ENCODE peak calls at places on chromosomes 7 and 10, in six cellular contexts. One of them, this sample, is unnamed.

GRCh38 chr10:124221356-124222297 is 128.2 kb upstream of the CHST15 start:
- DNase-seq in CD4-positive, alpha-beta T cell: no peak
- DNase-seq in NB4: no peak
- DNase-seq in aorta: peak; percentile 57
- DNase-seq in activated CD4-positive, CD25-positive, alpha-beta regulatory T cell treated with anti-CD3 and anti-CD28 coated beads, Interleukin-2, amount 50 U/mL, for 16 hours: no peak
- DNase-seq in activated CD8-positive, alpha-beta memory T cell treated with anti-CD3 and anti-CD28 coated beads for 4 hours: no peak
- DNase-seq in this sample: no peak

GRCh38 chr10:51743146-51743545 is 43.8 kb upstream of the CSTF2T start:
- DNase-seq in CD4-positive, alpha-beta T cell: no peak
- DNase-seq in activated CD4-positive, CD25-positive, alpha-beta regulatory T cell treated with anti-CD3 and anti-CD28 coated beads, Interleukin-2, amount 50 U/mL, for 16 hours: no peak
- DNase-seq in aorta: no peak
- DNase-seq in activated CD8-positive, alpha-beta memory T cell treated with anti-CD3 and anti-CD28 coated beads for 4 hours: no peak
- DNase-seq in NB4: peak; percentile 4
- DNase-seq in this sample: no peak

GRCh38 chr7:69598487-69599148 is 343 bp downstream of the AUTS2 start:
- DNase-seq in activated CD4-positive, CD25-positive, alpha-beta regulatory T cell treated with anti-CD3 and anti-CD28 coated beads, Interleukin-2, amount 50 U/mL, for 16 hours: no peak
- DNase-seq in aorta: no peak
- DNase-seq in NB4: peak; percentile 78
- DNase-seq in CD4-positive, alpha-beta T cell: no peak
- DNase-seq in activated CD8-positive, alpha-beta memory T cell treated with anti-CD3 and anti-CD28 coated beads for 4 hours: no peak
- DNase-seq in this sample: no peak

GRCh38 chr10:60387531-60387930 is 2.1 kb downstream of the ANK3 start:
- DNase-seq in NB4: no peak
- DNase-seq in activated CD8-positive, alpha-beta memory T cell treated with anti-CD3 and anti-CD28 coated beads for 4 hours: no peak
- DNase-seq in CD4-positive, alpha-beta T cell: no peak
- DNase-seq in aorta: no peak
- DNase-seq in activated CD4-positive, CD25-positive, alpha-beta regulatory T cell treated with anti-CD3 and anti-CD28 coated beads, Interleukin-2, amount 50 U/mL, for 16 hours: no peak
- DNase-seq in this sample: no peak

GRCh38 chr7:90347759-90348158 is 1.2 kb downstream of the GTPBP10 start:
- DNase-seq in NB4: peak; percentile 55
- DNase-seq in aorta: no peak
- DNase-seq in CD4-positive, alpha-beta T cell: no peak
- DNase-seq in activated CD8-positive, alpha-beta memory T cell treated with anti-CD3 and anti-CD28 coated beads for 4 hours: no peak
- DNase-seq in activated CD4-positive, CD25-positive, alpha-beta regulatory T cell treated with anti-CD3 and anti-CD28 coated beads, Interleukin-2, amount 50 U/mL, for 16 hours: no peak
- DNase-seq in this sample: no peak

GRCh38 chr10:79081353-79082034 is 12.7 kb downstream of the ZMIZ1 start:
- DNase-seq in aorta: no peak
- DNase-seq in activated CD8-positive, alpha-beta memory T cell treated with anti-CD3 and anti-CD28 coated beads for 4 hours: no peak
- DNase-seq in activated CD4-positive, CD25-positive, alpha-beta regulatory T cell treated with anti-CD3 and anti-CD28 coated beads, Interleukin-2, amount 50 U/mL, for 16 hours: no peak
- DNase-seq in CD4-positive, alpha-beta T cell: no peak
- DNase-seq in NB4: peak; percentile 82
- DNase-seq in this sample: no peak

GRCh38 chr10:71978476-71978875 is 14.3 kb downstream of the CHST3 start:
- DNase-seq in CD4-positive, alpha-beta T cell: no peak
- DNase-seq in NB4: peak; percentile 46
- DNase-seq in aorta: no peak
- DNase-seq in activated CD4-positive, CD25-positive, alpha-beta regulatory T cell treated with anti-CD3 and anti-CD28 coated beads, Interleukin-2, amount 50 U/mL, for 16 hours: no peak
- DNase-seq in activated CD8-positive, alpha-beta memory T cell treated with anti-CD3 and anti-CD28 coated beads for 4 hours: no peak
- DNase-seq in this sample: no peak

GRCh38 chr7:130821864-130822263 is 87.9 kb upstream of the KLF14 start:
- DNase-seq in activated CD8-positive, alpha-beta memory T cell treated with anti-CD3 and anti-CD28 coated beads for 4 hours: no peak
- DNase-seq in CD4-positive, alpha-beta T cell: no peak
- DNase-seq in activated CD4-positive, CD25-positive, alpha-beta regulatory T cell treated with anti-CD3 and anti-CD28 coated beads, Interleukin-2, amount 50 U/mL, for 16 hours: no peak
- DNase-seq in NB4: no peak
- DNase-seq in aorta: no peak
- DNase-seq in this sample: no peak

GRCh38 chr10:115856580-115856979 is 416.4 kb downstream of the GFRA1 start:
- DNase-seq in CD4-positive, alpha-beta T cell: no peak
- DNase-seq in activated CD4-positive, CD25-positive, alpha-beta regulatory T cell treated with anti-CD3 and anti-CD28 coated beads, Interleukin-2, amount 50 U/mL, for 16 hours: no peak
- DNase-seq in NB4: no peak
- DNase-seq in aorta: no peak
- DNase-seq in activated CD8-positive, alpha-beta memory T cell treated with anti-CD3 and anti-CD28 coated beads for 4 hours: no peak
- DNase-seq in this sample: no peak